ENCODE peak calls at places on chromosomes 16 and 17, in seven cellular contexts. E is uterus, M is prostate gland, B is neural progenitor cell, K is RWPE1, H is heart left ventricle, D is A549. Q is an unnamed sample.

GRCh38 chr17:8068736-8069586 is 18.6 kb downstream of the ALOX12B start:
- DNase-seq in E (peak; percentile 41), M (no peak), B (no peak), K (no peak), H (peak; percentile 42), D (no peak), Q (no peak)

GRCh38 chr16:86946396-86946795 is 368.0 kb downstream of the FOXL1 start:
- DNase-seq in E (no peak), M (no peak), B (no peak), K (no peak), H (no peak), D (peak; percentile 11), Q (no peak)

GRCh38 chr17:80982426-80982974 is 9.1 kb upstream of the CHMP6 start:
- DNase-seq in E (no peak), M (no peak), B (no peak), K (no peak), H (no peak), D (no peak), Q (no peak)

GRCh38 chr17:7043544-7044268 is at the start of gene SLC16A11:
- DNase-seq in E (no peak), M (no peak), B (peak; percentile 58), K (no peak), H (no peak), D (no peak), Q (no peak)

GRCh38 chr17:57971572-57971971 is 16.4 kb upstream of the CUEDC1 start:
- DNase-seq in E (no peak), M (no peak), B (no peak), K (no peak), H (no peak), D (no peak), Q (no peak)

GRCh38 chr16:1961651-1962067 is 2.3 kb downstream of the NDUFB10 start:
- DNase-seq in E (no peak), M (no peak), B (no peak), K (no peak), H (no peak), D (peak; percentile 51), Q (no peak)

GRCh38 chr16:50708373-50709060 is 15.1 kb downstream of the NOD2 start:
- DNase-seq in E (no peak), M (no peak), B (no peak), K (no peak), H (no peak), D (no peak), Q (no peak)

GRCh38 chr17:52181842-52182241 is 23.3 kb upstream of the CA10 start:
- DNase-seq in E (no peak), M (no peak), B (peak; percentile 32), K (no peak), H (no peak), D (no peak), Q (no peak)

GRCh38 chr16:10312784-10313724 is 72.8 kb upstream of the ATF7IP2 start:
- DNase-seq in E (no peak), M (no peak), B (no peak), K (no peak), H (no peak), D (no peak), Q (no peak)

GRCh38 chr16:84176192-84177053 is 10.4 kb downstream of the TAF1C start:
- DNase-seq in E (no peak), M (no peak), B (no peak), K (peak; percentile 26), H (peak; percentile 38), D (no peak), Q (no peak)

GRCh38 chr17:57956311-57957119 is 1.3 kb upstream of the CUEDC1 start:
- DNase-seq in E (peak; percentile 15), M (no peak), B (no peak), K (no peak), H (no peak), D (no peak), Q (no peak)

GRCh38 chr17:81869221-81870154 is 1.6 kb downstream of the ARHGDIA start:
- DNase-seq in E (peak; percentile 44), M (no peak), B (peak; percentile 68), K (no peak), H (no peak), D (peak; percentile 69), Q (no peak)

GRCh38 chr17:78977992-78978973 is 1.4 kb downstream of the LGALS3BP start:
- DNase-seq in E (no peak), M (no peak), B (no peak), K (no peak), H (peak; percentile 76), D (no peak), Q (no peak)

GRCh38 chr17:77807746-77808441 is 150.6 kb upstream of the TNRC6C start:
- DNase-seq in E (no peak), M (no peak), B (no peak), K (no peak), H (peak; percentile 8), D (no peak), Q (no peak)

GRCh38 chr17:65442250-65442649 is 119.2 kb downstream of the AXIN2 start:
- DNase-seq in E (no peak), M (no peak), B (no peak), K (no peak), H (no peak), D (no peak), Q (no peak)

GRCh38 chr16:87140211-87141200 is 176.7 kb downstream of the C16orf95 start:
- DNase-seq in E (no peak), M (no peak), B (no peak), K (no peak), H (no peak), D (no peak), Q (no peak)

GRCh38 chr17:76716146-76716833 is 5.5 kb upstream of the MXRA7 start:
- DNase-seq in E (no peak), M (no peak), B (no peak), K (no peak), H (peak; percentile 81), D (no peak), Q (peak; percentile 90)

GRCh38 chr16:48535369-48535787 is 74.6 kb downstream of the N4BP1 start:
- DNase-seq in E (no peak), M (no peak), B (no peak), K (no peak), H (no peak), D (no peak), Q (no peak)

GRCh38 chr16:48537909-48538745 is 71.9 kb downstream of the N4BP1 start:
- DNase-seq in E (peak; percentile 54), M (peak; percentile 57), B (no peak), K (no peak), H (peak; percentile 76), D (no peak), Q (no peak)

GRCh38 chr16:48537275-48537674 is 72.7 kb downstream of the N4BP1 start:
- DNase-seq in E (no peak), M (no peak), B (no peak), K (no peak), H (no peak), D (no peak), Q (no peak)

GRCh38 chr16:48535831-48536599 is 74.0 kb downstream of the N4BP1 start:
- DNase-seq in E (peak; percentile 41), M (peak; percentile 82), B (peak; percentile 55), K (peak; percentile 26), H (peak; percentile 67), D (no peak), Q (no peak)

GRCh38 chr16:48536600-48537200 is 73.3 kb downstream of the N4BP1 start:
- DNase-seq in E (no peak), M (no peak), B (no peak), K (no peak), H (no peak), D (no peak), Q (no peak)
- H3K27ac ChIP-seq in E (peak overlapping the region; percentile 70), M (peak overlapping the region; percentile 75), B (peak overlapping the region; percentile 72), K (peak overlapping the region; percentile 96), H (peak overlapping the region; percentile 49), D (no peak overlapping the region), Q (peak overlapping the region; percentile 39)

DNA sequence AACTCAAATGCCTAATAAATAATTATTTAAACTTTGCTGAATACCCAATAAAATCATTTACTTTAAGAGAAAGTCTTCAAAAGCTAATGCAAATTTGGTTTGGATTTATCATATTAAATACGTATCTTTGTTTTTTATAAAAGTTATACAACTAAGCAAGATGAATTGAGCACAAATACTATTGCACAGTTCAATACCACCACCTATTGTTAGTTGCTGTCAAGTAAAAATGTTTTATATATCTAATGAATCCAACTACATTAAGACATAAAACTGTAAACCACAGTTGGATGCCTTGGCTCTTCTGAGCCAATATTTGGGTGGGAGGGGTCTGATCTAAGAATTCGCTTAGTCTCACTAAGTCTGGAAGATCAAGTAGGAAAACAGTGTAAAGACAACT is 7.7 kb downstream of the FBXL20 start:
- DNase-seq in E (no peak), M (no peak), B (no peak), K (no peak), H (no peak), D (no peak), Q (no peak)
- H3K27ac ChIP-seq in E (no peak overlapping the region), M (no peak overlapping the region), B (no peak overlapping the region), K (no peak overlapping the region), H (no peak overlapping the region), D (no peak overlapping the region), Q (no peak overlapping the region)

DNA sequence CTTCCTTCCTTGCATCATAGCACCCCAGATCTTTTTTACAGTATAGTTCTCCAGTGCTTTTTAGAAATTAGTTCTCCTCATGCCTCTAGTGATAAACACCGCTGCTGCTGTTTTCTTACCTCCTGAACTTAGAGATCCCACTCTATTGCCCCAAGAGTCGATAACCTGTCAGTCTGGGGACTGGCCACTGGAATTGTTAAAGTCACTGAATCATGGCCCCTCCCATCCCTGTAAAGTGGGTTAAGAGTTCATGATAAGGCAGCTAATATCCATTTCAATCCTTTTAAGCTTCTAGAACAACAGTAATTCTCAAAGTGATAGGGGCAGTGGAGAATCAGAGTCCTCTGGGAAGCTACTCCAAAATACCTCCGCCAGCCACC is 1.8 kb upstream of the SMARCD2 start:
- DNase-seq in E (no peak), M (no peak), B (no peak), K (no peak), H (no peak), D (no peak), Q (no peak)
- H3K27ac ChIP-seq in E (no peak overlapping the region), M (no peak overlapping the region), B (no peak overlapping the region), K (no peak overlapping the region), H (peak overlapping the region; percentile 84), D (no peak overlapping the region), Q (no peak overlapping the region)

GRCh38 chr16:89484088-89484501 is 6.3 kb downstream of the ANKRD11 start:
- DNase-seq in E (no peak), M (no peak), B (no peak), K (no peak), H (no peak), D (no peak), Q (no peak)

GRCh38 chr16:89482824-89483220 is 7.5 kb downstream of the ANKRD11 start:
- DNase-seq in E (no peak), M (no peak), B (no peak), K (no peak), H (no peak), D (no peak), Q (no peak)

GRCh38 chr16:89478576-89479221 is 11.7 kb downstream of the ANKRD11 start:
- DNase-seq in E (no peak), M (no peak), B (no peak), K (peak; percentile 80), H (no peak), D (peak; percentile 44), Q (no peak)

GRCh38 chr16:89482087-89482823 is 8.1 kb downstream of the ANKRD11 start:
- DNase-seq in E (no peak), M (no peak), B (no peak), K (no peak), H (no peak), D (no peak), Q (no peak)

DNA sequence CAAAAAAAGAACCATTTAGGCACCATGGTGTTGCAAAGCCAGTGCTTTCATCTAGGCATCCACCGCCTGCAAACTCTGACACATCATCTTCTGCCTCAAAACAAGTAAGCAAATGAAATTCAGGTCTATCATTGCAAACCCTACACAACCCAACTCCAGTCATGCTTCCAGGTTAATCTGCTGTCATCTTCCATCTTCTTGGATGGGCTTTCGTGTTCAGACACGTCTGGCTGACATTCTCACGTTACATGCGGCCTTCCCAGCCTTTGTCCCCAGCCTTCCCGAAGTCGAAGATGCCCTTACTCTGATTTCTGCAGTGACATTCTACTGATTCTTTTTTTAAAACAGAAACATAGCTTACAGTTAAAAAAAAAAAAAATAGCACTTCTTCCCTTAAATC is 8.8 kb downstream of the ANKRD11 start:
- DNase-seq in E (no peak), M (no peak), B (no peak), K (no peak), H (no peak), D (no peak), Q (no peak)
- H3K27ac ChIP-seq in E (no peak overlapping the region), M (no peak overlapping the region), B (no peak overlapping the region), K (peak overlapping the region; percentile 43), H (no peak overlapping the region), D (no peak overlapping the region), Q (no peak overlapping the region)